ENCODE peak calls at places on chromosomes 1 and 21, in seven cellular contexts. One of them, this sample, is unnamed.

GRCh38 chr21:45894891-45895777 is 86.4 kb upstream of the COL6A1 start:
- DNase-seq in adrenal gland: no peak
- DNase-seq in gastrocnemius medialis: no peak
- DNase-seq in K562: no peak
- DNase-seq in right lobe of liver: peak
- DNase-seq in breast epithelium: no peak
- DNase-seq in heart left ventricle: peak
- DNase-seq in this sample: no peak

GRCh38 chr1:16032388-16033100 is 10.7 kb downstream of the CLCNKA start:
- DNase-seq in breast epithelium: peak
- DNase-seq in heart left ventricle: peak
- DNase-seq in adrenal gland: peak
- DNase-seq in K562: peak
- DNase-seq in right lobe of liver: peak
- DNase-seq in gastrocnemius medialis: peak
- DNase-seq in this sample: peak

GRCh38 chr1:176174108-176174507 is 33.0 kb downstream of the COP1 start:
- DNase-seq in breast epithelium: no peak
- DNase-seq in gastrocnemius medialis: no peak
- DNase-seq in K562: no peak
- DNase-seq in adrenal gland: no peak
- DNase-seq in heart left ventricle: no peak
- DNase-seq in right lobe of liver: no peak
- DNase-seq in this sample: no peak

GRCh38 chr1:208791458-208791857 is 547.3 kb upstream of the PLXNA2 start:
- DNase-seq in right lobe of liver: no peak
- DNase-seq in K562: no peak
- DNase-seq in heart left ventricle: no peak
- DNase-seq in gastrocnemius medialis: no peak
- DNase-seq in breast epithelium: no peak
- DNase-seq in adrenal gland: no peak
- DNase-seq in this sample: no peak

GRCh38 chr1:171799166-171799565 is 17.7 kb downstream of the METTL13 start:
- DNase-seq in gastrocnemius medialis: no peak
- DNase-seq in heart left ventricle: no peak
- DNase-seq in K562: no peak
- DNase-seq in breast epithelium: no peak
- DNase-seq in adrenal gland: peak
- DNase-seq in right lobe of liver: no peak
- DNase-seq in this sample: no peak

GRCh38 chr1:55062801-55063561 is 23.6 kb downstream of the PCSK9 start:
- DNase-seq in adrenal gland: no peak
- DNase-seq in right lobe of liver: no peak
- DNase-seq in breast epithelium: no peak
- DNase-seq in heart left ventricle: no peak
- DNase-seq in K562: no peak
- DNase-seq in gastrocnemius medialis: no peak
- DNase-seq in this sample: no peak

GRCh38 chr1:29638281-29638680 is 402.0 kb downstream of the PTPRU start:
- DNase-seq in heart left ventricle: no peak
- DNase-seq in right lobe of liver: no peak
- DNase-seq in adrenal gland: no peak
- DNase-seq in breast epithelium: peak
- DNase-seq in gastrocnemius medialis: no peak
- DNase-seq in K562: no peak
- DNase-seq in this sample: peak

GRCh38 chr1:40981702-40982448 is 2.4 kb downstream of the CTPS1 start:
- DNase-seq in heart left ventricle: no peak
- DNase-seq in K562: no peak
- DNase-seq in gastrocnemius medialis: no peak
- DNase-seq in right lobe of liver: no peak
- DNase-seq in breast epithelium: no peak
- DNase-seq in adrenal gland: no peak
- DNase-seq in this sample: no peak

DNA sequence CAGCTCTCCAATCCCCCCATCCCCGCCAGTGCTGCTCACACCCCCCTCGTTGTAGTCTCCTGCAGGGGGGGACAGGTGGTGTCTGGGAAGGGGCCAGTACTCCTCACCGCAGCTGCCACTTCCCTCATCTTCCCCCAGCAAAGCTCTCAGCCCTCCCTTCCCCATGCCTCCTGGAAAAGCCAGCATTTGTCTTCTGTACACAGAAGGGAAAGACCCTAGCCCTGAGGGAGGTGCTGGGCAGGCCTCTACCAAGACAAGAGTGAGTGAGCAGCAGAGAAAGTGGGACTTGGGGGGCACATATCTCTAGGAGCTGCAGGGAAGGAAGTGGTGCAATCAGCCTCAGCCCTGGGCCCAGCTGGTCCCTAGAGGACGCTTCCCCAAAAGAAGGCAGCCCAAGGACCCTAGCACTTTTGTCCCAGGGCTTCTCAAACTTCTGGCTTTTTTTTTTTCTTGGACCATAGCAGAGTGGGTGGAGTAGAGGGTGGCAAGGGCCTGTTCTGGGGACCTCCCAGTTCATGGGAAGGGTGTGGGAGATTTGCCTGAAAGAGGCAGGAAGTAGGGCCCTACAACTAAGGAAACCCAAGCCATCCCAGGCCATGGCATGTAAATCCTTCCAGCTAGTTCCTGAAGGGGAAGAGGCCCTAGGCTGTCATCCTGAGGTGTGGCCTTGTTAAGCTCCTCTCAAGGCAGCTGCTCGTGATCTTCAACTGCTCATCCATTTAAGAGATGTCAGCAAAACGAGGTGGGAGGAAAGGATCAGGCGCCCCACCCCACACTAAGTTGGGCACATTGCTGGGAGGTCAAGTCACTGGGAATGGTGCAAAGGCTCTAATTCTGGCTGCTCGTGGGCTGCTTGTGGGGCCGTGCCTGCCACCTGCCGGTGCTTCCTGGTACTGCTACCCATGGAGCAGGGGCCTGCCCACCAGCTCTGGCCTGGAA is 12.6 kb downstream of the ZC3H12A start:
- DNase-seq in K562: peak
- DNase-seq in heart left ventricle: peak
- DNase-seq in right lobe of liver: peak
- DNase-seq in gastrocnemius medialis: peak
- DNase-seq in adrenal gland: peak
- DNase-seq in breast epithelium: peak
- DNase-seq in this sample: peak
- TF ChIP-seq POLR2A in K562: peak
- TF ChIP-seq POLR2A in heart left ventricle: no peak
- TF ChIP-seq POLR2A in right lobe of liver: no peak
- TF ChIP-seq POLR2A in gastrocnemius medialis: no peak
- TF ChIP-seq POLR2A in adrenal gland: no peak
- TF ChIP-seq POLR2A in breast epithelium: no peak
- TF ChIP-seq POLR2A in this sample: peak

DNA sequence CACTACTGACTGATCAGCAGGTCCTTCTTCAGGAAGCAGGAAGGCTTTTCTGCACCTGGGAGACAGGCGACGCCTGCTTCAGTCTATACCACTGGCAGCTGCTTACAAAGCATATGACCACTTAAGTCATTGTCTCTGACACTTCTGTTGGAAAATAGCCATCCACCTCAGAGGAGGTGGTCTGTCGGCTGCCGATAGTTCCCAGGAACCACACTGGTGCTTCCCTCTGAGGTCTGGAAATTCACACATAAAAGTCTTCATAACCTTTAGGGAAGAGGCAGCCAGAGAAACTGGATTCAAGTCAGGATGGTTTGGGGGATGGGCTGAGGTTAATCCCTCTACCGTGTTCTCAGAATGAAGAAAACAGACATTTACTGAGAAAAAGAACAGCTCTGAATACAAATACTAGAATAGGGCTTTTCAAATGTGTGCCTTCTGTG is 15.6 kb upstream of the SRP9 start:
- DNase-seq in breast epithelium: no peak
- DNase-seq in K562: no peak
- DNase-seq in adrenal gland: no peak
- DNase-seq in right lobe of liver: no peak
- DNase-seq in gastrocnemius medialis: no peak
- DNase-seq in heart left ventricle: no peak
- DNase-seq in this sample: no peak
- H3K27ac ChIP-seq in breast epithelium: peak
- H3K27ac ChIP-seq in K562: no peak
- H3K27ac ChIP-seq in adrenal gland: no peak
- H3K27ac ChIP-seq in right lobe of liver: no peak
- H3K27ac ChIP-seq in gastrocnemius medialis: no peak
- H3K27ac ChIP-seq in heart left ventricle: peak
- H3K27ac ChIP-seq in this sample: no peak

DNA sequence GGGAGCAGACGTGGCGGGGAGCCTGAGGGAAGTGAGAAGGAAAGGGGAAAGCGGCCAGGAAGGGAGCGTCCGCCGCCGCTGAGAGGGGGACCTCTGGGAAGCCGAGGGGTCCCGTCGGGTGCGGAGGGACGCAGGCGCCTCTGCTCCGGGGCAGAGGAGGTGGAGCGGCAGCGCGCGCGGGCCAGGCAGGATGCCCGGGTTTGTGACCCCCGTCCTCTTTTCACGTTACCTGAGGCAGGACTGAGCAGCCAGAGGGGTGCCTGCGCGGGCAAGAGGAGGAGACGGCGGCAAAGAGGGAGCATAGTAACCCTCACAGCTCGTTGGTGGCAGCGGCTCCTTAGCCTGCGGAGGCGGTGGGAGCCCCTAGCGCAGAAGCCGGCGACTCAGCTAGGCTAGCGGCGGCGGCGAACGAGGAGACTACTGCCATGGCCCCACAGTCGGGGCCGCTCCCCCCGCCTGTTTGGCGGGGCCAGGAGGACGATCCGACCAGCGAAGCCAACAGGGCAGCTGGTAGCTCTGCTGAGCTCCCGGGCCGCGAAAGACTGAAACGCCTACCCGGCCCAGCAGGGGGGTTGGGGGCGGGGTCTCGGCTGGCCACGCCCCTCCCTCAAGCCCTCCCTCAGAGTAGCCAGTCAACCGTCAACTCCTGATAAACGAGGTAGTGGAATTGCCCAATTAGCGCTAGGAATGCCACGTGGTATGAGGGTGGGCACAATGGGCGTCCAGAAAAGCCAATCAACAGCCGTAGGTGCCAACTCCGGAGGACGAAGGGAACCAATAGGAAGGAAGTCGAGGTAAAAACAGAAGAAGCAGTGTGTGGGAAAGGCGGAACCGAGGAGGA is at the start of gene TESK2:
- DNase-seq in gastrocnemius medialis: peak
- DNase-seq in breast epithelium: peak
- DNase-seq in heart left ventricle: peak
- DNase-seq in right lobe of liver: peak
- DNase-seq in adrenal gland: peak
- DNase-seq in K562: peak
- DNase-seq in this sample: peak
- TF ChIP-seq POLR2A in gastrocnemius medialis: peak
- TF ChIP-seq POLR2A in breast epithelium: peak
- TF ChIP-seq POLR2A in heart left ventricle: no peak
- TF ChIP-seq POLR2A in right lobe of liver: peak
- TF ChIP-seq POLR2A in adrenal gland: peak
- TF ChIP-seq POLR2A in K562: peak
- TF ChIP-seq POLR2A in this sample: peak

GRCh38 chr1:66138613-66139012 is 345.9 kb downstream of the PDE4B start:
- DNase-seq in gastrocnemius medialis: no peak
- DNase-seq in adrenal gland: no peak
- DNase-seq in breast epithelium: no peak
- DNase-seq in heart left ventricle: no peak
- DNase-seq in right lobe of liver: no peak
- DNase-seq in K562: no peak
- DNase-seq in this sample: no peak

GRCh38 chr1:66137235-66137634 is 344.5 kb downstream of the PDE4B start:
- DNase-seq in adrenal gland: no peak
- DNase-seq in gastrocnemius medialis: no peak
- DNase-seq in heart left ventricle: no peak
- DNase-seq in K562: no peak
- DNase-seq in right lobe of liver: no peak
- DNase-seq in breast epithelium: no peak
- DNase-seq in this sample: no peak

GRCh38 chr1:66135165-66135564 is 342.5 kb downstream of the PDE4B start:
- DNase-seq in right lobe of liver: no peak
- DNase-seq in gastrocnemius medialis: no peak
- DNase-seq in breast epithelium: no peak
- DNase-seq in K562: no peak
- DNase-seq in adrenal gland: no peak
- DNase-seq in heart left ventricle: no peak
- DNase-seq in this sample: no peak

GRCh38 chr1:66132324-66132723 is 339.6 kb downstream of the PDE4B start:
- DNase-seq in K562: no peak
- DNase-seq in heart left ventricle: no peak
- DNase-seq in breast epithelium: no peak
- DNase-seq in gastrocnemius medialis: no peak
- DNase-seq in right lobe of liver: no peak
- DNase-seq in adrenal gland: no peak
- DNase-seq in this sample: no peak

GRCh38 chr1:66134004-66134403 is 341.3 kb downstream of the PDE4B start:
- DNase-seq in heart left ventricle: no peak
- DNase-seq in adrenal gland: no peak
- DNase-seq in K562: no peak
- DNase-seq in gastrocnemius medialis: no peak
- DNase-seq in breast epithelium: no peak
- DNase-seq in right lobe of liver: no peak
- DNase-seq in this sample: no peak
- H3K27ac ChIP-seq in heart left ventricle: no peak
- H3K27ac ChIP-seq in adrenal gland: no peak
- H3K27ac ChIP-seq in K562: no peak
- H3K27ac ChIP-seq in gastrocnemius medialis: no peak
- H3K27ac ChIP-seq in breast epithelium: no peak
- H3K27ac ChIP-seq in right lobe of liver: no peak
- H3K27ac ChIP-seq in this sample: no peak